ENCODE peak calls at places on chromosomes 12 and 14, in four cellular contexts. Z, O, J and R are unnamed samples.

GRCh38 chr14:70726651-70727375 is 82.5 kb downstream of the MAP3K9 start:
- DNase-seq in J (no peak), O (no peak), Z (no peak), R (no peak)

GRCh38 chr12:84706374-84706773 is 206.2 kb downstream of the SLC6A15 start:
- DNase-seq in Z (no peak), J (no peak), O (no peak), R (no peak)

GRCh38 chr12:67698711-67699603 is 50.4 kb downstream of the DYRK2 start:
- DNase-seq in O (no peak), J (no peak), Z (peak; percentile 98), R (no peak)

GRCh38 chr14:78982551-78982950 is 812.4 kb downstream of the NRXN3 start:
- DNase-seq in O (no peak), J (no peak), Z (no peak), R (no peak)

GRCh38 chr14:33509927-33510535 is 440.8 kb downstream of the EGLN3 start:
- DNase-seq in J (no peak), Z (no peak), O (no peak), R (no peak)

GRCh38 chr14:102215522-102216250 is 76.0 kb downstream of the WDR20 start:
- DNase-seq in O (no peak), Z (no peak), J (no peak), R (no peak)

GRCh38 chr12:115430636-115431035 is 746.7 kb upstream of the TBX3 start:
- DNase-seq in J (no peak), O (no peak), Z (no peak), R (no peak)

GRCh38 chr12:111446631-111447570 is 41.2 kb downstream of the SH2B3 start:
- DNase-seq in Z (no peak), O (no peak), J (no peak), R (no peak)

GRCh38 chr12:53427905-53428594 is 4.4 kb downstream of the AMHR2 start:
- DNase-seq in O (no peak), J (no peak), Z (no peak), R (no peak)

GRCh38 chr12:54935235-54935951 is 49.2 kb downstream of the TESPA1 start:
- DNase-seq in J (peak; percentile 75), Z (peak; percentile 60), O (no peak), R (peak; percentile 2)

GRCh38 chr14:37623552-37623951 is 28.1 kb downstream of the TTC6 start:
- DNase-seq in O (no peak), Z (no peak), J (no peak), R (no peak)

GRCh38 chr14:104978774-104979691 is 859 bp upstream of the AHNAK2 start:
- DNase-seq in O (peak; percentile 29), J (no peak), Z (no peak), R (no peak)

GRCh38 chr12:27539191-27539631 is 15.2 kb downstream of the PPFIBP1 start:
- DNase-seq in Z (no peak), O (no peak), J (no peak), R (no peak)

GRCh38 chr12:29762637-29763300 is 21.0 kb downstream of the TMTC1 start:
- DNase-seq in J (no peak), Z (no peak), O (no peak), R (no peak)

GRCh38 chr14:21860172-21860571 is 186.6 kb upstream of the OR4E1 start:
- DNase-seq in Z (no peak), O (peak; percentile 58), J (peak; percentile 24), R (peak; percentile 30)

GRCh38 chr14:64541261-64541970 is 875 bp downstream of the HSPA2 start:
- DNase-seq in O (no peak), Z (no peak), J (no peak), R (no peak)

GRCh38 chr14:78758333-78758732 is 588.2 kb downstream of the NRXN3 start:
- DNase-seq in Z (peak; percentile 13), J (peak; percentile 11), O (peak; percentile 16), R (peak; percentile 30)

GRCh38 chr12:119444462-119445044 is 110.0 kb downstream of the CCDC60 start:
- DNase-seq in J (peak; percentile 72), O (peak; percentile 79), Z (peak; percentile 28), R (peak; percentile 72)

GRCh38 chr14:55957950-55958349 is 160.3 kb upstream of the PELI2 start:
- DNase-seq in Z (no peak), J (no peak), O (peak; percentile 52), R (no peak)

GRCh38 chr12:1644523-1645438 is 15.8 kb downstream of the WNT5B start:
- DNase-seq in O (no peak), J (no peak), Z (no peak), R (no peak)

GRCh38 chr14:39762576-39763401 is 330.6 kb upstream of the FBXO33 start:
- DNase-seq in Z (peak; percentile 59), J (no peak), O (no peak), R (peak; percentile 58)

GRCh38 chr14:34933301-34933700 is 49.5 kb upstream of the SRP54 start:
- DNase-seq in J (no peak), O (no peak), Z (no peak), R (no peak)

GRCh38 chr14:35878272-35879140 is 52.4 kb downstream of the BRMS1L start:
- DNase-seq in J (no peak), O (no peak), Z (no peak), R (no peak)

GRCh38 chr12:68356060-68356748 is 24.0 kb upstream of the MDM1 start:
- DNase-seq in O (no peak), J (no peak), Z (no peak), R (no peak)

GRCh38 chr14:64974563-64974962 is 2.4 kb upstream of the RAB15 start:
- DNase-seq in J (no peak), O (peak; percentile 47), Z (no peak), R (no peak)

GRCh38 chr12:89492883-89493282 is 31.7 kb downstream of the GALNT4 start:
- DNase-seq in J (no peak), O (no peak), Z (no peak), R (peak; percentile 83)

GRCh38 chr12:9349888-9350885 is 142.0 kb upstream of the PZP start:
- DNase-seq in J (no peak), O (no peak), Z (no peak), R (peak; percentile 69)

GRCh38 chr12:95102916-95103671 is 29.7 kb upstream of the NR2C1 start:
- DNase-seq in J (no peak), Z (peak; percentile 90), O (no peak), R (peak; percentile 18)

GRCh38 chr12:49244161-49244560 is 20.7 kb upstream of the TUBA1C start:
- DNase-seq in J (no peak), O (no peak), Z (no peak), R (no peak)

GRCh38 chr12:15013634-15014169 is 40.9 kb downstream of the PDE6H start:
- DNase-seq in J (no peak), O (no peak), Z (no peak), R (no peak)

GRCh38 chr12:130202201-130202600 is 39.9 kb downstream of the FZD10 start:
- DNase-seq in J (no peak), O (no peak), Z (no peak), R (no peak)
- TF ChIP-seq CBFB in J (no peak), O (no peak), Z (no peak), R (no peak)

GRCh38 chr12:40473979-40474378 is 218.3 kb upstream of the CNTN1 start:
- DNase-seq in Z (no peak), J (no peak), O (no peak), R (no peak)

GRCh38 chr12:40464121-40464520 is 228.1 kb upstream of the CNTN1 start:
- DNase-seq in J (no peak), Z (no peak), O (no peak), R (no peak)

GRCh38 chr12:40474630-40475029 is 217.6 kb upstream of the CNTN1 start:
- DNase-seq in J (no peak), Z (no peak), O (no peak), R (no peak)

GRCh38 chr12:40469736-40470135 is 222.5 kb upstream of the CNTN1 start:
- DNase-seq in Z (no peak), O (no peak), J (no peak), R (no peak)
- TF ChIP-seq CBFB in Z (no peak), O (no peak), J (no peak), R (no peak)

DNA sequence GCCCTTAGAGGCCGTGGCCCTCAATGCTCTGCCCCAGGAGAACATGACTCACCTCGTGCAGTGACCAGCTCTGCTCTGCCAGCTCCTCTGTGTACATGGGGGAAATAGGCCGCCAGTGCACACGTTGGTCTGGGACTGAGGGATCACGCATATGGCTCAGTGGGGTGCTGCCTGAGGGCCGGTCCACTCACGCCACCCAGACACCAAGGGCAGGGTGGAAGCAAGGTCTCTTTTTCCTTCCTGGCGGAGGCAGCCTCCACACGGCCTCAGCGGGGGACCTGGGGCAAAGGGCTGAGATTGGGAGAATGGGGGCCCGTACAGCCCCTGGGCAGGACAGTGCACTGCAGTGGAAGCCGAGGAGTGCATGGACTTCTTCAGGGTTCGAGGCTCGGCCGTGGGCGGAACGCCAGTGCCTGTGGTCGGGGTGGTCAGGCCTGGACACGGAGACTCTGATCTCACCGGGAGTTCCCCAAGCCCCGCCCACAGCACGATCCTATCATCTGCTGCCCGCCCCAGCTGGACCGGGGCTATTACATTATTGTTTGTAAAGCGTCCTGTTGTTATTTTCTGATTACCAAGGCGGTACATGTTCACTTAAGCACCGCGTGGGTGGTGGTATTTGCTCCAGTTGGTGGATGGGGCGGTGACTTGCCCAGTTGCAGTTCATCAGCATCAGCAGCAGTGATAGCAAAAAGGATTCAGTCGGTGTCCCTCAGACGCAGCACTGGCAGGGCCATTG is 38.8 kb upstream of the TDRD9 start:
- DNase-seq in Z (no peak), J (peak; percentile 50), O (no peak), R (peak; percentile 50)
- TF ChIP-seq CBFB in Z (no peak), J (no peak), O (no peak), R (no peak)

GRCh38 chr12:110403975-110404675 is 617 bp upstream of the ANAPC7 start:
- DNase-seq in J (peak; percentile 94), Z (no peak), O (peak; percentile 76), R (peak; percentile 68)
- TF ChIP-seq CBFB in J (no peak), Z (peak; percentile 9), O (no peak), R (no peak)

GRCh38 chr14:69354383-69355154 is 43.5 kb downstream of the ERH start:
- DNase-seq in Z (peak; percentile 87), O (no peak), J (no peak), R (peak; percentile 16)
- TF ChIP-seq CBFB in Z (no peak), O (no peak), J (no peak), R (no peak)

GRCh38 chr14:31189346-31190219 is 18.0 kb downstream of the HECTD1 start:
- DNase-seq in O (no peak), Z (no peak), J (no peak), R (no peak)

GRCh38 chr14:31190717-31191263 is 16.8 kb downstream of the HECTD1 start:
- DNase-seq in O (no peak), J (no peak), Z (no peak), R (no peak)

GRCh38 chr14:31194095-31194494 is 13.5 kb downstream of the HECTD1 start:
- DNase-seq in O (no peak), Z (no peak), J (no peak), R (no peak)

GRCh38 chr14:31188744-31189143 is 18.8 kb downstream of the HECTD1 start:
- DNase-seq in Z (no peak), O (no peak), J (no peak), R (no peak)

DNA sequence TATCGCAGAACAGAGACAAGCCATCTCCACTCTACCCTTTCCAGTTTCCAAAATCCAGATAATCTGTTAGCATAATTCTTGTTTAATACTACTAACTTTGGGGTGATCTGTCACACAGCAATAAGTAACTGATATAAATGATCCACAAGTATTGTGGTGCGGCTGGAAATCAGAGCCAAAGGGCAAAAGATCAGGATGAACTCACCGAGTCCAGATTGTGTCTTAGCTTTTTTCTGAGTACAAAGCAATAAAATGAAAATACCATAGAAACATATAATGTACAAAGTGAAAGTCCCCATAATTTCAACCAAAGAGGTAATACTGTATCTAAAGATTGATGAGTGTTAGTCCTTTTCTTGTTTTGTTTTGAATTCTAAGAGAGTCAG is 17.4 kb downstream of the HECTD1 start:
- DNase-seq in Z (no peak), J (no peak), O (no peak), R (no peak)
- TF ChIP-seq CBFB in Z (no peak), J (no peak), O (no peak), R (no peak)

GRCh38 chr14:76917158-76917596 is 91.0 kb downstream of the LRRC74A start:
- DNase-seq in Z (no peak), O (peak; percentile 85), J (peak; percentile 23), R (peak; percentile 80)
- TF ChIP-seq CBFB in Z (no peak), O (no peak), J (no peak), R (no peak)